ENCODE peak calls at places on chromosomes 16 and 17, in four cellular contexts. Z is activated CD4-positive, alpha-beta T cell treated with anti-CD3 and anti-CD28 coated beads for 48 hours; L is hypothalamus; A is fibroblast of pulmonary artery. D is an unnamed sample.

GRCh38 chr16:12099451-12100123 is 123.1 kb downstream of the SNX29 start:
- DNase-seq in Z (no peak), L (no peak), A (no peak), D (no peak)

GRCh38 chr17:62631936-62632924 is 4.8 kb downstream of the MRC2 start:
- DNase-seq in Z (no peak), L (no peak), A (no peak), D (no peak)

GRCh38 chr17:72445055-72445991 is 324.5 kb downstream of the SOX9 start:
- DNase-seq in Z (no peak), L (peak), A (no peak), D (no peak)

GRCh38 chr16:54544553-54545180 is 258.1 kb upstream of the IRX3 start:
- DNase-seq in Z (no peak), L (no peak), A (no peak), D (no peak)

GRCh38 chr16:83253526-83253925 is 554.3 kb upstream of the HSBP1 start:
- DNase-seq in Z (no peak), L (no peak), A (no peak), D (no peak)

GRCh38 chr16:1950047-1950446 is 4.4 kb downstream of the RPL3L start:
- DNase-seq in Z (no peak), L (no peak), A (no peak), D (no peak)

GRCh38 chr17:57607553-57608120 is 137.5 kb downstream of the CCDC182 start:
- DNase-seq in Z (peak), L (no peak), A (no peak), D (no peak)

GRCh38 chr17:34420900-34421299 is 57.9 kb upstream of the CCL1 start:
- DNase-seq in Z (no peak), L (no peak), A (no peak), D (no peak)

GRCh38 chr16:28089992-28090365 is 26.5 kb upstream of the GSG1L start:
- DNase-seq in Z (no peak), L (no peak), A (no peak), D (no peak)

GRCh38 chr16:66388350-66389139 is 22.1 kb downstream of the CDH5 start:
- DNase-seq in Z (no peak), L (no peak), A (no peak), D (no peak)

GRCh38 chr17:14813649-14814048 is 451.5 kb downstream of the PMP22 start:
- DNase-seq in Z (peak), L (no peak), A (peak), D (no peak)

GRCh38 chr17:28368915-28369683 is 1.0 kb downstream of the VTN start:
- DNase-seq in Z (no peak), L (no peak), A (no peak), D (no peak)

GRCh38 chr17:63519972-63520882 is 2.9 kb upstream of the KCNH6 start:
- DNase-seq in Z (no peak), L (no peak), A (no peak), D (no peak)

GRCh38 chr17:57968456-57968855 is 13.2 kb upstream of the CUEDC1 start:
- DNase-seq in Z (no peak), L (no peak), A (no peak), D (no peak)

GRCh38 chr16:3951861-3952332 is 71.4 kb upstream of the CREBBP start:
- DNase-seq in Z (no peak), L (no peak), A (peak), D (no peak)

GRCh38 chr17:63476494-63476856 is 386 bp upstream of the ACE start:
- DNase-seq in Z (no peak), L (no peak), A (no peak), D (no peak)

GRCh38 chr17:74860999-74861553 is 1.4 kb upstream of the GRIN2C start:
- DNase-seq in Z (no peak), L (no peak), A (no peak), D (no peak)

GRCh38 chr17:72890711-72891110 is 201.8 kb downstream of the SLC39A11 start:
- DNase-seq in Z (no peak), L (no peak), A (peak), D (no peak)

GRCh38 chr17:79738643-79739042 is 7.9 kb downstream of the ENPP7 start:
- DNase-seq in Z (no peak), L (no peak), A (no peak), D (no peak)

GRCh38 chr17:11298401-11298800 is 57.4 kb downstream of the SHISA6 start:
- DNase-seq in Z (no peak), L (no peak), A (no peak), D (no peak)

GRCh38 chr16:86877108-86877507 is 298.8 kb downstream of the FOXL1 start:
- DNase-seq in Z (no peak), L (no peak), A (no peak), D (no peak)

GRCh38 chr17:74466785-74467158 is 338 bp downstream of the CD300A start:
- DNase-seq in Z (no peak), L (no peak), A (no peak), D (no peak)

GRCh38 chr17:56866496-56866895 is 32.5 kb downstream of the DGKE start:
- DNase-seq in Z (no peak), L (no peak), A (no peak), D (no peak)

GRCh38 chr17:4858068-4858879 is 25.1 kb downstream of the MINK1 start:
- DNase-seq in Z (no peak), L (peak), A (peak), D (no peak)

GRCh38 chr17:48727415-48728175 is 955 bp downstream of the HOXB13 start:
- DNase-seq in Z (no peak), L (no peak), A (no peak), D (no peak)

D was measured in uterus.